ENCODE peak calls at places on chromosomes 6 and 20, in ten cellular contexts. G is GM12878, L is psoas muscle, F is ovary, N is upper lobe of right lung, S is breast epithelium, P is PC-3, O is A549, B is tibial artery, Z is astrocyte of the cerebellum. J is an unnamed sample.
A peak's percentile ranks its signal among the peaks of the same experiment; 100 is the strongest.

GRCh38 chr20:15875446-15875845 is 697.8 kb downstream of the KIF16B start:
- DNase-seq in G (no peak), S (no peak), Z (no peak), B (no peak), N (no peak), P (no peak), O (no peak), F (no peak), L (no peak), J (peak; percentile 23)

GRCh38 chr6:106223300-106223930 is 102.1 kb downstream of the ATG5 start:
- DNase-seq in P (peak; percentile 81), B (no peak), F (peak; percentile 63), N (no peak), L (no peak), S (no peak), O (peak; percentile 6), G (peak; percentile 52), Z (peak; percentile 79), J (peak; percentile 6)

GRCh38 chr6:122887941-122888340 is 98.9 kb downstream of the SMPDL3A start:
- DNase-seq in P (no peak), S (no peak), B (no peak), O (no peak), F (no peak), Z (no peak), N (no peak), L (no peak), G (no peak), J (no peak)

GRCh38 chr20:50308166-50308512 is 117.5 kb downstream of the CEBPB start:
- DNase-seq in O (no peak), P (no peak), F (no peak), G (no peak), L (no peak), Z (no peak), N (no peak), S (no peak), B (no peak), J (no peak)

GRCh38 chr20:45783656-45784294 is 7.9 kb downstream of the WFDC3 start:
- DNase-seq in G (no peak), Z (no peak), S (peak; percentile 56), F (no peak), L (no peak), O (no peak), B (no peak), N (peak; percentile 67), P (peak; percentile 66), J (no peak)

GRCh38 chr6:12148317-12148801 is 136.2 kb downstream of the HIVEP1 start:
- DNase-seq in F (no peak), B (no peak), P (peak; percentile 85), N (no peak), G (no peak), O (peak; percentile 15), S (no peak), L (no peak), Z (peak; percentile 23), J (no peak)

GRCh38 chr6:150072201-150072600 is 3.3 kb upstream of the ULBP3 start:
- DNase-seq in N (peak; percentile 94), Z (no peak), S (peak; percentile 69), F (no peak), P (peak; percentile 88), O (peak; percentile 87), B (peak; percentile 40), L (peak; percentile 84), G (no peak), J (no peak)

GRCh38 chr6:170124150-170124549 is 166.7 kb downstream of the DLL1 start:
- DNase-seq in N (no peak), G (no peak), P (no peak), L (no peak), F (no peak), O (no peak), B (no peak), S (no peak), Z (no peak), J (no peak)

GRCh38 chr6:157651731-157652490 is 171.1 kb upstream of the SNX9 start:
- DNase-seq in P (no peak), F (no peak), O (no peak), Z (no peak), B (no peak), N (peak; percentile 47), L (no peak), S (peak; percentile 30), G (no peak), J (no peak)

GRCh38 chr20:50670126-50670862 is 21.0 kb downstream of the RIPOR3 start:
- DNase-seq in S (no peak), L (no peak), F (no peak), O (peak; percentile 75), Z (no peak), G (no peak), P (peak; percentile 98), N (no peak), B (no peak), J (no peak)

GRCh38 chr6:33655155-33655554 is 34.0 kb downstream of the ITPR3 start:
- DNase-seq in L (no peak), O (no peak), N (no peak), G (no peak), F (no peak), S (no peak), Z (no peak), P (no peak), B (no peak), J (no peak)

GRCh38 chr6:167898673-167899311 is 72.1 kb downstream of the AFDN start:
- DNase-seq in B (no peak), G (no peak), O (peak; percentile 2), S (no peak), L (no peak), F (no peak), P (peak; percentile 59), Z (peak; percentile 22), N (no peak), J (peak; percentile 15)

GRCh38 chr20:25676164-25676809 is 20.4 kb downstream of the ZNF337 start:
- DNase-seq in N (no peak), G (no peak), O (no peak), F (no peak), P (peak; percentile 72), Z (no peak), B (no peak), L (no peak), S (no peak), J (no peak)

GRCh38 chr20:62856931-62857619 is 4.5 kb downstream of the TCFL5 start:
- DNase-seq in O (no peak), P (peak; percentile 34), Z (no peak), L (no peak), N (no peak), G (no peak), F (no peak), S (peak; percentile 39), B (no peak), J (no peak)

GRCh38 chr6:13406051-13406477 is 77.7 kb upstream of the TBC1D7 start:
- DNase-seq in B (no peak), L (peak; percentile 59), F (no peak), N (no peak), G (no peak), P (no peak), Z (no peak), O (no peak), S (no peak), J (no peak)

GRCh38 chr6:163652328-163652727 is 237.8 kb downstream of the QKI start:
- DNase-seq in S (no peak), O (no peak), Z (no peak), P (no peak), L (no peak), B (no peak), N (no peak), G (no peak), F (no peak), J (no peak)

GRCh38 chr6:155319902-155320301 is 5.6 kb upstream of the TFB1M start:
- DNase-seq in G (no peak), L (no peak), N (no peak), P (no peak), Z (no peak), S (no peak), B (no peak), O (no peak), F (no peak), J (no peak)

GRCh38 chr20:8271727-8272126 is 139.7 kb downstream of the PLCB1 start:
- DNase-seq in F (no peak), P (no peak), Z (no peak), N (no peak), G (no peak), O (no peak), L (no peak), B (no peak), S (no peak), J (no peak)

GRCh38 chr6:160995271-160995670 is 3.7 kb downstream of the MAP3K4 start:
- DNase-seq in O (no peak), B (no peak), Z (no peak), N (no peak), G (no peak), F (no peak), S (no peak), L (no peak), P (no peak), J (no peak)

GRCh38 chr6:138499303-138499991 is at the start of gene NHSL1:
- DNase-seq in G (peak; percentile 34), O (no peak), N (no peak), L (no peak), Z (peak; percentile 40), F (no peak), B (no peak), S (no peak), P (no peak), J (peak; percentile 92)
- H3K4me3 ChIP-seq in G (no peak within 1 kb of the TSS), O (no peak within 1 kb of the TSS), N (no peak within 1 kb of the TSS), L (no peak within 1 kb of the TSS), Z (peak within 1 kb of the TSS; percentile 19), F (no peak within 1 kb of the TSS), B (no peak within 1 kb of the TSS), S (no peak within 1 kb of the TSS), P (no peak within 1 kb of the TSS), J (peak within 1 kb of the TSS; percentile 57)

DNA sequence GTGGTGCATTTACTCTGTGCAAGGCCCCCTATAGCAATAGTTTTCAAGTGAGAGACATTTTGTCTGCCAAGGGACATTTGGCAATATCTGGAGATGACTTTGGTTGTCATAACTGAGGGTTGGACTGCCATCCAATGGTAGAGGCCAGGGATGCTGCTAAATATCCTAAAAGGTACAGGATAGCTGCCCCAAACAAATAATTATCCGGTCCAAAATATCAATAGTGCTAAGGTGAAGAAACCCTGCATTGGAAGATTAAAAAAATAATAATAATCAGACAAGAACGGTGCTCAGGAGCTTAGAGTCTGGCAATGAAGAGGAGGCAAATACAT is 11.3 kb upstream of the FILIP1 start:
- DNase-seq in B (peak; percentile 49), F (no peak), P (no peak), L (no peak), S (no peak), O (no peak), N (no peak), Z (no peak), G (no peak), J (no peak)
- TF ChIP-seq CTCF in B (peak; percentile 39), F (no peak), P (peak; percentile 29), L (peak; percentile 55), S (no peak), O (no peak), N (peak; percentile 35), Z (peak; percentile 15), G (no peak), J (peak; percentile 51)

GRCh38 chr6:109507490-109508072 is 24.6 kb upstream of the ZBTB24 start:
- DNase-seq in Z (no peak), O (no peak), L (no peak), F (no peak), S (no peak), N (no peak), B (no peak), P (no peak), G (no peak), J (no peak)
- H3K4me3 ChIP-seq in Z (no peak overlapping the region), O (no peak overlapping the region), L (no peak overlapping the region), F (no peak overlapping the region), S (no peak overlapping the region), N (no peak overlapping the region), B (no peak overlapping the region), P (no peak overlapping the region), G (no peak overlapping the region), J (no peak overlapping the region)

GRCh38 chr20:10739134-10739533 is 65.3 kb upstream of the JAG1 start:
- DNase-seq in B (no peak), S (no peak), P (no peak), Z (no peak), G (no peak), O (no peak), F (no peak), L (no peak), N (no peak), J (no peak)
- TF ChIP-seq CTCF in B (no peak), S (no peak), P (no peak), Z (no peak), G (no peak), O (no peak), F (no peak), L (no peak), N (no peak), J (no peak)